ENCODE peak calls at places on chromosomes 11 and 22, in eight cellular contexts. A is adrenal gland, J is stomach, L is transverse colon, C is IMR-90, E is thyroid gland, U is uterus, N is HCT116. P is an unnamed sample. For H3K36me3, the result is how much of the 10 kb centered on the place peaks cover.

GRCh38 chr11:71927813-71928738 is at the start of gene XNDC1N:
- DNase-seq in J (peak), N (peak), A (peak), L (peak), C (peak), U (peak), E (no peak), P (peak)

GRCh38 chr11:3753110-3753509 is 44.2 kb downstream of the NUP98 start:
- DNase-seq in E (no peak), J (no peak), L (no peak), U (no peak), A (no peak), N (no peak), C (no peak), P (no peak)

GRCh38 chr11:116837231-116838091 is at the start of gene APOA1:
- DNase-seq in C (no peak), N (no peak), E (no peak), U (peak), L (no peak), A (no peak), J (no peak), P (no peak)

GRCh38 chr22:40997485-40997884 is 46.3 kb downstream of the RBX1 start:
- DNase-seq in U (no peak), C (no peak), A (no peak), E (no peak), N (no peak), L (no peak), J (no peak), P (no peak)

GRCh38 chr11:10317776-10318526 is 13.1 kb downstream of the ADM start:
- DNase-seq in N (no peak), J (no peak), A (no peak), C (no peak), L (no peak), E (no peak), U (no peak), P (no peak)

GRCh38 chr11:63666874-63667273 is 4.3 kb downstream of the ATL3 start:
- DNase-seq in U (no peak), N (no peak), L (no peak), E (no peak), J (no peak), C (peak), A (no peak), P (no peak)

GRCh38 chr11:96704847-96705246 is 315.0 kb downstream of the JRKL start:
- DNase-seq in C (no peak), L (no peak), N (no peak), U (no peak), A (no peak), J (no peak), E (no peak), P (no peak)

GRCh38 chr11:63829823-63830489 is 9.0 kb upstream of the MARK2 start:
- DNase-seq in E (no peak), L (no peak), C (peak), A (no peak), U (no peak), N (no peak), J (no peak), P (no peak)

GRCh38 chr11:43943931-43944751 is 1.7 kb downstream of the C11orf96 start:
- DNase-seq in N (no peak), L (no peak), C (peak), J (no peak), U (peak), A (peak), E (no peak), P (no peak)

GRCh38 chr22:48560836-48561235 is 1266.8 kb downstream of the BRD1 start:
- DNase-seq in C (no peak), L (no peak), A (no peak), U (no peak), E (no peak), N (no peak), J (no peak), P (no peak)

GRCh38 chr11:47327949-47328348 is 24.6 kb downstream of the MYBPC3 start:
- DNase-seq in J (no peak), A (no peak), U (no peak), C (no peak), E (no peak), L (no peak), N (no peak), P (no peak)

GRCh38 chr11:111633756-111634362 is 31.6 kb downstream of the SIK2 start:
- DNase-seq in J (no peak), A (no peak), U (no peak), E (no peak), C (peak), N (no peak), L (no peak), P (no peak)

GRCh38 chr22:39236321-39237275 is 8.2 kb downstream of the PDGFB start:
- DNase-seq in C (no peak), N (no peak), E (peak), L (peak), A (no peak), J (peak), U (no peak), P (peak)

GRCh38 chr22:39868741-39869140 is 24.8 kb downstream of the ENTHD1 start:
- DNase-seq in L (no peak), A (no peak), U (no peak), J (no peak), C (no peak), N (no peak), E (no peak), P (no peak)

GRCh38 chr11:22786475-22786874 is 43.1 kb downstream of the SVIP start:
- DNase-seq in E (no peak), A (no peak), J (no peak), N (no peak), U (no peak), L (no peak), C (no peak), P (no peak)

GRCh38 chr11:68302256-68303054 is 9.9 kb upstream of the LRP5 start:
- DNase-seq in U (no peak), N (peak), E (no peak), J (no peak), A (no peak), L (peak), C (peak), P (no peak)

GRCh38 chr11:71130106-71130505 is 122.3 kb downstream of the SHANK2 start:
- DNase-seq in A (no peak), J (no peak), L (no peak), E (no peak), N (no peak), C (no peak), U (no peak), P (no peak)

GRCh38 chr11:69704508-69705245 is 855 bp upstream of the FGF19 start:
- DNase-seq in A (no peak), N (no peak), E (no peak), U (no peak), L (no peak), C (no peak), J (no peak), P (no peak)

GRCh38 chr11:129750343-129751292 is 65.0 kb upstream of the TMEM45B start:
- DNase-seq in N (peak), A (peak), U (peak), L (peak), C (peak), E (peak), J (peak), P (peak)

GRCh38 chr11:2515401-2516275 is 70.8 kb downstream of the KCNQ1 start:
- DNase-seq in N (no peak), E (peak), L (peak), U (peak), J (peak), C (no peak), A (peak), P (peak)

GRCh38 chr22:25206998-25207397 is 7.3 kb downstream of the CRYBB3 start:
- DNase-seq in U (no peak), E (no peak), C (no peak), J (no peak), A (no peak), N (no peak), L (no peak), P (no peak)

GRCh38 chr11:96332236-96332761 is 10.7 kb downstream of the MAML2 start:
- DNase-seq in E (no peak), U (no peak), J (no peak), A (no peak), L (no peak), N (no peak), C (no peak), P (no peak)

GRCh38 chr11:80542704-80543103 is 1101.9 kb upstream of the TENM4 start:
- DNase-seq in U (no peak), A (no peak), N (no peak), E (no peak), C (no peak), J (no peak), L (no peak), P (no peak)

GRCh38 chr11:86167499-86168161 is 76.9 kb upstream of the EED start:
- DNase-seq in E (no peak), U (no peak), L (no peak), A (no peak), J (no peak), C (no peak), N (no peak), P (no peak)

GRCh38 chr11:97345031-97345430 is 955.2 kb downstream of the JRKL start:
- DNase-seq in N (no peak), U (no peak), C (no peak), A (no peak), L (no peak), E (no peak), J (no peak), P (no peak)

GRCh38 chr11:68160100-68160695 is 39.0 kb upstream of the CHKA start:
- DNase-seq in U (no peak), E (peak), L (no peak), J (no peak), N (no peak), A (no peak), C (no peak), P (no peak)

GRCh38 chr11:34128824-34129223 is 23.4 kb downstream of the NAT10 start:
- DNase-seq in J (no peak), C (no peak), N (no peak), L (no peak), A (no peak), U (no peak), E (no peak), P (no peak)
- H3K36me3 ChIP-seq in J (half or more), C (under half), N (half or more), L (half or more), A (under half), U (under half), E (half or more), P (half or more)

GRCh38 chr22:37608477-37609239 is at the start of gene GGA1:
- DNase-seq in C (peak), J (peak), U (peak), N (peak), A (peak), E (peak), L (peak), P (peak)
- TF ChIP-seq POLR2A in C (peak), J (no peak), U (peak), N (no peak), A (peak), E (no peak), L (peak), P (no peak)

DNA sequence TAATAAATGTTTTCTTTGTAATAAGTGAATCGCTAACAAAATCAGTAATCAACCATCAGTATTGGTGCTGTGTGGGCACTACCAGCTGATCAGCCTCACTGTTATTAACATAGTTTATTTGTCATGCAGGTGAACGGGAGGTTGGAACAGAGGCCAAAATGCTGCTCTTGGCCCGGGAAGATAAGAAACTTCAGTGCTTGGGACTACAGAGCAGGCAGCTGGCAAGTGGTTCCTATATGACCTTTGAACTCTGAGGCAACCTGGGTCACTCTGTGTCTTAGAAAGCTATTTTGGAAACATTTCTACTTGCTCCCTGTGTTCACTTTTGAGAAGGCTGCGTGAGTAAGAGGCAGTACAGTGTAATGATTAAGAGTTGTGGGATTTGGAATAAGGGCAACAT is 36.5 kb upstream of the DNAJB13 start:
- DNase-seq in A (no peak), J (no peak), C (no peak), N (no peak), L (no peak), U (no peak), E (no peak), P (no peak)
- H3K36me3 ChIP-seq in A (under half), J (under half), C (under half), N (under half), L (under half), U (under half), E (under half), P (under half)

GRCh38 chr11:34492806-34493414 is 20.7 kb downstream of the ELF5 start:
- DNase-seq in N (peak), U (peak), C (peak), L (peak), E (peak), J (peak), A (peak), P (no peak)

GRCh38 chr11:34495724-34496377 is 17.7 kb downstream of the ELF5 start:
- DNase-seq in J (peak), E (peak), L (no peak), N (peak), U (no peak), A (no peak), C (no peak), P (no peak)

GRCh38 chr11:34493468-34493867 is 20.1 kb downstream of the ELF5 start:
- DNase-seq in A (no peak), L (no peak), E (no peak), U (no peak), C (no peak), J (no peak), N (no peak), P (no peak)

GRCh38 chr11:34495239-34495723 is 18.3 kb downstream of the ELF5 start:
- DNase-seq in J (no peak), N (peak), L (no peak), U (no peak), C (no peak), E (peak), A (no peak), P (no peak)

GRCh38 chr11:34493926-34494595 is 19.5 kb downstream of the ELF5 start:
- DNase-seq in C (no peak), L (no peak), J (no peak), E (no peak), U (no peak), N (no peak), A (no peak), P (no peak)
- TF ChIP-seq POLR2A in C (no peak), L (no peak), J (no peak), E (no peak), U (no peak), N (no peak), A (no peak), P (no peak)

DNA sequence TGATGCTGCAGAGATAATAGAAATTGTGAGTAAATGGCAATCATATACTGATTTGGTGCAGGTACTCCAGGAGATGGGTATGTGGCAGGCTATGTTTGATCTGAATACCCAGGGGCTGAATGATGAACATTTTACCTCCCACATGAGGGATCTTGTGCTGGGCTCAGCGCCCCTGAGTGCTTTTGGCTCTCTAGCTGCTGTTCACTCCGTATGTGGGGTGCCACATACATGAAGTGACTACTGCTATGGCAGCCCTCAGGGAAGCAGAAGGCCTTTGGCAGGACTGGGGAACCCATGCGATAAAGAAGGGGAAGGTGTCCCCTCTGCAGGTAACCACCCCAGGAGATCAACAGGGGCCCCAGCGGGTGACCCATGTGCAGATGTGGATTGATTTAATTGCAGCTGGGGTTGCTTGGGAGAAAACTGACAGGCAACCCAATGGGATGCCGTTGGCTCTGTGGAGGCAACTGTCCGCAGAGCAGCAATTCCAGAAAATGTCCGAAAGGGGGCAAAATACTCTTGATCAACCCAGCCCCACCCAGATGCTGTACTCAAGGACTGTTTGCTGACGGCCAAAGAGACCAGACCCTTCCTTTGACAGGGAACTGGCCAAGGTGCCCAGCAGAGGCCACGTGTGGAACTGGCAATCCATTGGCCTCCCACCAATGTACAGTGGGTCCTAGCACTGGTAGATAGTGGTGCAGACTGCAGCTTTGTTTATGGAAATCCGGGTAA is 29.5 kb upstream of the KCNA4 start:
- DNase-seq in L (no peak), N (no peak), J (no peak), U (no peak), A (no peak), E (no peak), C (no peak), P (no peak)
- H3K36me3 ChIP-seq in L (under half), N (under half), J (under half), U (under half), A (under half), E (under half), C (under half), P (under half)

DNA sequence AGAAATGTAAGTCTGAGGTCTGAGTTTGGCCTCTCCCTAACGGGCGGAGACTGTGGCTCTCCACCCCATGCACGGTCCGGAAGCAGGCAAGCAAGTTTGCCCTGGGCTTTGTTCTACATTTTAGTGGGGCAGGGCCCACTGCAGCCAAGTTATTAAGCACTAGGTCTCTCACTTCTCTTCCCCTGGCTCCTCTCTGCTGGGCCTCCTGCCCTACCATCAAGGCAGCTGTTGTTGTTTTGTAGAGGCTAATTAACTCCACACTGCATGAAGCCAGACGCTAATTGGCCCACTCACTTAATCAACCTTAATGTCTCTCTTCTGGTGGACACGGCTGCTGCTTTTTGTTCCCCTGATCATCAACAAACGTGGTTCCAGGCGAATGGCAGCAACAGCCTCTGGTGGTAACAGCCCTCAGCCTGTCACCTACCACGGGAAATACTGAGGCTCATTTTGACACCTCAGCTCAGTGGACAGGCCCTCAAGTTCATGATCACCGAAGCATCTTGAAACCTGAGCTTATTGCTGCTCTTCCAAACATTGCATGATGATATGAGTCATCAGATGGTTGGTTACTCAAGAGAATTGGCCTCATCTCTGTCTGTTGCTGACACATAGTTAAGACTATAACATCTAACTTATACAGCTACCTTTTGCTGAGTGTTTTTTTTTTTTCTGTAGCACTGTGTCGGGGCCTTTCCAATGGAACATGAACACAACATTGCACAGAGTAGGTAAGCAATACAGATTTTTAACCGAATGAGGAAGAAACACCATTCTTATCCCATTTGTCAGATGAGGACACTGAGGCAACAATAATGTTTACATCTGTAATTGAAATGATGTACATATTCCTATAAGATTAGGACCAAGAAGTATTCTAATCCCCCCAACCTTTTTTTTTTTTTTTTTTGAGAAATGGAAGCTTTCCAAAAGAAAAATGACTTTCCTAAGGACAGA is 20.8 kb upstream of the LMO2 start:
- DNase-seq in N (peak), U (no peak), L (no peak), C (peak), A (no peak), E (no peak), J (no peak), P (peak)
- TF ChIP-seq POLR2A in N (no peak), U (no peak), L (no peak), C (no peak), A (no peak), E (no peak), J (no peak), P (no peak)

GRCh38 chr11:128456566-128457268 is 130.6 kb downstream of the ETS1 start:
- DNase-seq in L (no peak), C (no peak), E (no peak), N (no peak), J (no peak), U (no peak), A (no peak), P (no peak)
- H3K36me3 ChIP-seq in L (under half), C (under half), E (under half), N (under half), J (under half), U (under half), A (under half), P (under half)

DNA sequence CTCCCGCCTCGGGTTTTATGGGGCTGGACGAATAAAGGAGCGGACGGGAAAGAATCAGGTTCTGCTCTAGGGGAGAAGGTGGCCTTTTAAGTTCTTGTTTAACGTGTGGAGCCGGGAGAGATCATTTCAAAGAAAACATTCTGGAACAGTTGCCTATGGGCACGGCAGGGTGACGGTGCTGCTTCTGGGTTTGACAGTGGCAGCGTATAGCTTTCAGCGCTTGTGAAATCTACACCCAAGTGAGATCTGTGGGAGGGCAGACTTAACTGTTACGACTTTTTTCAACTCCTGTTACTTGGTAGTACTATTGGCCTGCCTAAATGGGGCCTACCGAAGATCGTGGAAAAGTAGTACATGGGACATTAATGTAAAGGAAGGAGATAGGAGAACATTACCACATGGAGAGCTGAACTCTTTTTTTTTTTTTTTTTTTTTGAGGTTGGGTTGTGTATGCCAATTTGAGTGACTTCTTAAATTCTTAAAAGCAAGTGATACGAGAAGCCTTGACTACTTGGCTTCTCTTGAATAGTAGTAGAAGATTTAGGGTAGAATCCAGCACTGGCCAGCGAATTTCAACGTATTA is 745 bp downstream of the USP47 start:
- DNase-seq in U (peak), C (peak), E (peak), L (peak), N (peak), J (peak), A (peak), P (peak)
- TF ChIP-seq POLR2A in U (peak), C (peak), E (no peak), L (peak), N (peak), J (peak), A (no peak), P (no peak)

DNA sequence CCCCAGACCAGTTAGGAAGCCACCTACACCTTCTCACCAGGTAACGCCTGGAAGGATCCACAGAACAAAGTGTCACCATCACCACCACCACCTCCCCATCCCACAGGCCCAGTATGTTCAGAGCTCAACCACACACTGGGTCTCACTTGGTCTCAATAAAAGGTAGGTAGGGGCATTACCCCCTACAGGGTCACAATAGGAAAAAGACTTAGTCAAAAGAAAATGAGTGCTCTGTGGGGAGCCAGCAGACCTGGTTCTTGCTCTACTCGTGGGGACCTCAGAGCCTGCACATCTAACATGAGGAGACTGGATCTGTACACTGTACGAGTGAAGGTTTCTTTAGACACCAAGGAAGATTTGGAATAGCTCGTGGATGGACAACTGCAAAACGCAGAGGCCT is 49.3 kb downstream of the HIRA start:
- DNase-seq in U (no peak), L (no peak), J (no peak), E (no peak), A (no peak), N (no peak), C (no peak), P (no peak)
- H3K36me3 ChIP-seq in U (under half), L (half or more), J (half or more), E (half or more), A (under half), N (under half), C (under half), P (under half)

P was measured in heart left ventricle.